ENCODE peak calls at places on chromosomes 6 and 20, in seven cellular contexts. F is psoas muscle; S is CD8-positive, alpha-beta T cell; W is OCI-LY7; X is neural progenitor cell; L is adrenal gland; C is hepatocyte. M is an unnamed sample.

GRCh38 chr6:167683028-167683862 is 143.5 kb upstream of the AFDN start:
- DNase-seq in S (no peak), L (peak; percentile 75), X (no peak), W (no peak), F (peak; percentile 69), C (peak; percentile 85), M (peak; percentile 96)

GRCh38 chr6:163260111-163260895 is 154.2 kb upstream of the QKI start:
- DNase-seq in F (peak; percentile 62), L (no peak), C (peak; percentile 50), W (no peak), X (peak; percentile 68), S (no peak), M (peak; percentile 65)

GRCh38 chr6:166045173-166045957 is 122.3 kb downstream of the TBXT start:
- DNase-seq in L (no peak), C (no peak), W (no peak), S (no peak), F (no peak), X (no peak), M (no peak)

GRCh38 chr20:19631410-19631809 is 126.6 kb upstream of the RIN2 start:
- DNase-seq in F (no peak), W (no peak), S (no peak), C (no peak), L (no peak), X (no peak), M (no peak)

GRCh38 chr6:139296927-139297326 is 5.1 kb upstream of the TXLNB start:
- DNase-seq in F (no peak), X (no peak), W (no peak), S (no peak), C (no peak), L (no peak), M (no peak)

GRCh38 chr6:162211777-162212176 is 515.8 kb downstream of the PRKN start:
- DNase-seq in S (no peak), L (no peak), W (no peak), F (no peak), X (no peak), C (no peak), M (no peak)

GRCh38 chr20:10061641-10062040 is 26.9 kb downstream of the ANKEF1 start:
- DNase-seq in X (no peak), C (no peak), L (no peak), F (no peak), W (peak; percentile 27), S (no peak), M (no peak)

GRCh38 chr20:11173936-11174335 is 500.1 kb upstream of the JAG1 start:
- DNase-seq in L (no peak), F (no peak), X (no peak), C (no peak), W (no peak), S (no peak), M (no peak)

GRCh38 chr6:156883497-156884252 is 106.5 kb downstream of the ARID1B start:
- DNase-seq in S (no peak), X (no peak), C (peak; percentile 29), F (no peak), W (peak; percentile 63), L (no peak), M (no peak)

GRCh38 chr6:107360476-107360875 is 98.9 kb downstream of the PDSS2 start:
- DNase-seq in L (no peak), F (no peak), X (no peak), W (no peak), C (no peak), S (no peak), M (no peak)

DNA sequence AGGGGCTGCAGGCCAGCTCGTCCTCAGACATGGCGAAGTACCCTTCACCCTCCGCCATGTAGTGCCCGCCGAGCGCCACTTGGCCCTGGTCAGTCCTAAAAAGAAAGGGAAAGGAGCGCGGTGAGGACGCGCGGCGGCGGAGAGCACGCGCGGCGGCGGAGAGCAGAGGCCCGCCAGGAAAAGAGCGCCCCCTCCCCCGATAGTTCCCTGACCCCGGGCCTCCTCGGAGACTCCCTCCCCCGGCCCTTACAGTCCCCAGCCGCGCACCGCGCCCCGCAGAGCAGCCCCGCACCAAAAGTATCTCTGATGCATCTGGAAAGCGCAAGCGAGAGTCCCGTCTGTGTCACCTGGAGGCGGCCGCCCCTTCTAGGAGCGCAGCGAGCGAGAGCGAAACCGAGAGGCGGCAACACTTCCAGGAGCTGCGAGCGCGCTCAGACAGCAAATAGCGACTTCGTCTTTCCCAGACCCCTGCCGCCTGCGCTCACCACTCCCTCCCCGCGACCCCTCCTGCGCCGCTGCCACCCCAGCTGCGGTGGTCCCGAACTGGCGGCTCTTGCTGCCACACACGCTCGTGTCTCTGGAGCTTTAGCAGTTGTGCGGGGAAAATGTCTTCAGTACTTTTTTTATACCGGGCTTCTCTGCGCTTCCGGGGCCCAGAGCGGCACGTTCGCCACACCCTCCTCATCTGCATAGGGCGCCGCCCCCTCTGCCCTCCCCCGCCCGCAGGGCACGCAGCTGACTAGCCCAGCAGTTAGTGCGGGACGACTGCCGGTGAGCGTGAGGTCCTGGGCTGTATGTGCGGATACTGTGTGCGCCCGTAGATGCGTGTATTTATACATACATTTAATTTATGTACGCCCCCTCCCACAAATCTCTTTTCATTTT is at the start of gene TENT5A:
- DNase-seq in S (peak; percentile 88), C (peak; percentile 96), L (peak; percentile 94), W (no peak), X (peak; percentile 94), F (peak; percentile 95), M (peak; percentile 94)
- TF ChIP-seq CTCF in S (no peak), C (peak; percentile 33), L (no peak), W (no peak), X (peak; percentile 37), F (peak; percentile 7), M (no peak)

GRCh38 chr6:56529594-56530191 is 113.0 kb downstream of the DST start:
- DNase-seq in F (no peak), X (no peak), L (no peak), S (no peak), W (no peak), C (no peak), M (no peak)

GRCh38 chr6:56526860-56527544 is 115.7 kb downstream of the DST start:
- DNase-seq in F (no peak), C (no peak), S (no peak), W (no peak), L (no peak), X (no peak), M (no peak)

GRCh38 chr6:56525976-56526375 is 116.7 kb downstream of the DST start:
- DNase-seq in S (no peak), F (no peak), X (peak; percentile 71), L (no peak), C (no peak), W (no peak), M (no peak)

GRCh38 chr6:56527934-56528333 is 114.8 kb downstream of the DST start:
- DNase-seq in S (no peak), L (no peak), C (no peak), X (no peak), F (no peak), W (no peak), M (no peak)

DNA sequence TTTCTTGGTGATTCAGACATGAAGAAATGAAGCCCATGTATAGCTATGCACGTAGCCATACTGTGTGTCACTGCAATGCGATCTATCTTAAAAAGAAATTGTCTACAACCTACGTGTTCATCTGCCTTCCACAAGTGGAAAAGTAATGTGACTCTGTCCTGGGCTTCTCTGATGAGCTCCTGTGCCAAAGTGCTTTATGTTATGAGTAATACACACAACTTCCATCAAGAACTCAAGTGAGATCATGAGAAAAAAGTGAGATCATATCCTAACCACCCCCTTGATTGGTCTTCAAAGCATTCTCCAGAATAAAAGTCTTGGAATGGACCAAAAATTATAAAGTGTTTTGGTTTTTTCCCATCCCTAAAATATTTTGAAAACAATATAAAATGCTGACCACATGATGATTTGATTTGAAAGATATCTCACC is 114.3 kb downstream of the DST start:
- DNase-seq in F (no peak), X (no peak), W (no peak), L (no peak), C (no peak), S (no peak), M (peak; percentile 48)
- H3K27ac ChIP-seq in F (peak overlapping the region; percentile 52), X (no peak overlapping the region), W (no peak overlapping the region), L (no peak overlapping the region), C (no peak overlapping the region), S (no peak overlapping the region), M (no peak overlapping the region)

DNA sequence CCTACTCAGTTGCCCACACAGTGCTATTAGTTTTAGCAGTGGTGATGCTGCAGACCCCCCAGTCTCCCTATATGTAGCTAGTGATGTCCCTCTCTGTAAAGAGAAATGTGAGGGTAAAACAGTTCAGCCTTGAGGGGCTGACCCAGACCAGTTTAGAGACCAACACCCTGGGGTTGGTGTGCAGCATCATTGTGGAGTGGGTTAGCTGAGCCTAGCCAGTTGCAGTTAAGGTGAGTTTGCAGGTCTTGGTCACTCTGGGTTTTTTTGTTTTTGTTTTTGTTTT is 401 bp upstream of the B3GALT4 start:
- DNase-seq in L (no peak), W (peak; percentile 20), C (no peak), F (no peak), S (no peak), X (no peak), M (no peak)
- H3K4me3 ChIP-seq in L (no peak overlapping the region), W (peak overlapping the region; percentile 97), C (peak overlapping the region; percentile 74), F (peak overlapping the region; percentile 68), S (peak overlapping the region; percentile 93), X (peak overlapping the region; percentile 57), M (peak overlapping the region; percentile 51)

DNA sequence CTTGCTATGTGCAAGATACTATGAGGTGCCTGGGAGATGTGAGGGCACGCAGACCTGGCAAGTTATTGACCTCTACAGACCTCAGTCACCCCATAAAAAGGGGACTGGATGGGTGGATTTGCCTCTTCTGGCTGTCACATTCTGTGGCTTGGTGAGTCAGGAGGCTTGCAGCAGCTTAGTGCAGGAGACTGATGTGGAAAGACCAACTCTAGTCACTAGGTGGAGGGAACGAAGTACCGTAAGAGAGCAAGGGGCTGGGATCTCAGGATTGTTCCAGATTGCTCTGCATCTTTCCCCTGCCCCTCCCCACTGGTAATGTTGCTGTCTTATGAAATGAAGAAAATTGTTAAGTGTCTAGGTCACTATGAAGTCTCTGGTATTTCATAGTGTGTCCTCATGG is 3.3 kb downstream of the MAPRE1 start:
- DNase-seq in W (no peak), L (peak; percentile 31), C (peak; percentile 75), S (no peak), F (no peak), X (peak; percentile 16), M (peak; percentile 76)
- TF ChIP-seq CTCF in W (no peak), L (no peak), C (peak; percentile 17), S (no peak), F (peak; percentile 4), X (no peak), M (peak; percentile 24)

GRCh38 chr20:7841291-7841966 is 98.8 kb downstream of the HAO1 start:
- DNase-seq in C (no peak), S (no peak), F (peak; percentile 52), X (no peak), W (no peak), L (no peak), M (no peak)
- H3K27ac ChIP-seq in C (no peak overlapping the region), S (no peak overlapping the region), F (no peak overlapping the region), X (no peak overlapping the region), W (no peak overlapping the region), L (no peak overlapping the region), M (no peak overlapping the region)

DNA sequence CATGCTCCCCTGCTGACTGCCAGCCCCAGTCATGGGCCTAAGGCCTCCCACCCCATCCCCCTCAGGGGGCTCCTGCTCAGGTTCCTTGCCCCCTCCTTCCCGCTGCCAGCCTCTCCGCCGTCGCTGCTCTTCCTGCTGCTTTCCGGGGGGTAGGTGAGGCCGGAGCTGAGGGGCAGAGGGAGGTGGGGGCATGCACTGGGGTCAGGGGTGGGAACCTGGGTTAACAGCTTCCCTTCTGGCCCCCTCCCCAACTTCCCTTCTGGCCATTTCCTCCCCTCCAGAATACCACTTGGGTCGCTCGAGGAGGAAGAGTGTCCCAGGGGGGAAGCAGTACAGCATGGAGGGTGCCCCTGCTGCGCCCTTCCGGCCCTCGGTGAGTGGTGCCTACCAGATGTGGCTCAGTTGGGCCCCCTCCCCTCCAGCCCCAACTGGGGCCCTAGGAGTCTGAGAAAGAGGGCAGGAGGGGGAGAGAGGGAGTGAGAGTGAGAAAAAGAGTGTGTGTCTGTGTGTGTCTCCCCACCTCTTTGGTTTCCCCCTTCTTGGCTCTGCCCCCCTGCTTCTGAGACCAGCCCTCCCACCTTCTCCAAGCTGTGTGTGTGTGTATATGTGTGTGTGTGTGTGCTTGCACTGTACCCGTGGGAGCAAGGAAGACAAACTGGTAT is 12.1 kb downstream of the SYNGAP1 start:
- DNase-seq in S (no peak), X (peak; percentile 25), L (no peak), W (peak; percentile 81), C (no peak), F (no peak), M (no peak)
- H3K4me3 ChIP-seq in S (peak overlapping the region; percentile 38), X (peak overlapping the region; percentile 52), L (no peak overlapping the region), W (peak overlapping the region; percentile 68), C (no peak overlapping the region), F (no peak overlapping the region), M (peak overlapping the region; percentile 9)

M was measured in cardiac muscle cell.